ENCODE peak calls at places on chromosomes 2 and 18, in seven cellular contexts. One of them, this sample, is unnamed.
A peak's percentile ranks its signal among the peaks of the same experiment; 100 is the strongest.

GRCh38 chr2:181790716-181791649 is 100.5 kb upstream of the ITPRID2 start:
- DNase-seq in RWPE1: peak; percentile 93
- DNase-seq in WTC11: no peak
- DNase-seq in adrenal gland: no peak
- DNase-seq in AG09319: peak; percentile 47
- DNase-seq in heart right ventricle: no peak
- DNase-seq in right atrium auricular region: no peak
- DNase-seq in this sample: no peak

GRCh38 chr2:101768480-101769077 is 71.1 kb downstream of the MAP4K4 start:
- DNase-seq in right atrium auricular region: no peak
- DNase-seq in WTC11: no peak
- DNase-seq in adrenal gland: no peak
- DNase-seq in AG09319: no peak
- DNase-seq in heart right ventricle: no peak
- DNase-seq in RWPE1: no peak
- DNase-seq in this sample: no peak

GRCh38 chr2:231113489-231113888 is 11.4 kb downstream of the HTR2B start:
- DNase-seq in adrenal gland: no peak
- DNase-seq in AG09319: no peak
- DNase-seq in WTC11: no peak
- DNase-seq in right atrium auricular region: no peak
- DNase-seq in heart right ventricle: no peak
- DNase-seq in RWPE1: no peak
- DNase-seq in this sample: no peak

GRCh38 chr18:45839415-45840395 is 14.2 kb downstream of the SIGLEC15 start:
- DNase-seq in right atrium auricular region: no peak
- DNase-seq in AG09319: no peak
- DNase-seq in WTC11: peak; percentile 56
- DNase-seq in RWPE1: no peak
- DNase-seq in heart right ventricle: no peak
- DNase-seq in adrenal gland: peak; percentile 74
- DNase-seq in this sample: no peak

GRCh38 chr2:55230551-55230950 is 1.5 kb downstream of the CLHC1 start:
- DNase-seq in AG09319: no peak
- DNase-seq in RWPE1: no peak
- DNase-seq in right atrium auricular region: no peak
- DNase-seq in heart right ventricle: no peak
- DNase-seq in WTC11: no peak
- DNase-seq in adrenal gland: no peak
- DNase-seq in this sample: no peak

GRCh38 chr2:161594445-161594844 is 29.8 kb upstream of the SLC4A10 start:
- DNase-seq in right atrium auricular region: no peak
- DNase-seq in adrenal gland: no peak
- DNase-seq in AG09319: no peak
- DNase-seq in WTC11: no peak
- DNase-seq in RWPE1: no peak
- DNase-seq in heart right ventricle: no peak
- DNase-seq in this sample: no peak

GRCh38 chr18:80253871-80254492 is 6.7 kb upstream of the PARD6G start:
- DNase-seq in adrenal gland: no peak
- DNase-seq in WTC11: peak; percentile 24
- DNase-seq in right atrium auricular region: peak; percentile 30
- DNase-seq in RWPE1: peak; percentile 11
- DNase-seq in heart right ventricle: no peak
- DNase-seq in AG09319: no peak
- DNase-seq in this sample: no peak

GRCh38 chr2:217555075-217555876 is 447.5 kb downstream of the TNS1 start:
- DNase-seq in AG09319: no peak
- DNase-seq in RWPE1: no peak
- DNase-seq in heart right ventricle: no peak
- DNase-seq in adrenal gland: peak; percentile 82
- DNase-seq in right atrium auricular region: no peak
- DNase-seq in WTC11: peak; percentile 22
- DNase-seq in this sample: no peak

GRCh38 chr2:70790079-70790963 is at the start of gene FIGLA:
- DNase-seq in right atrium auricular region: no peak
- DNase-seq in heart right ventricle: no peak
- DNase-seq in RWPE1: no peak
- DNase-seq in WTC11: peak; percentile 64
- DNase-seq in AG09319: no peak
- DNase-seq in adrenal gland: no peak
- DNase-seq in this sample: peak; percentile 20

GRCh38 chr2:71827146-71827874 is 320.4 kb downstream of the CYP26B1 start:
- DNase-seq in heart right ventricle: no peak
- DNase-seq in adrenal gland: no peak
- DNase-seq in right atrium auricular region: peak; percentile 42
- DNase-seq in RWPE1: no peak
- DNase-seq in AG09319: no peak
- DNase-seq in WTC11: no peak
- DNase-seq in this sample: no peak

GRCh38 chr2:157447031-157447430 is 3.1 kb upstream of the CYTIP start:
- DNase-seq in right atrium auricular region: no peak
- DNase-seq in adrenal gland: no peak
- DNase-seq in RWPE1: no peak
- DNase-seq in WTC11: no peak
- DNase-seq in AG09319: no peak
- DNase-seq in heart right ventricle: no peak
- DNase-seq in this sample: no peak

GRCh38 chr2:71101656-71102055 is 28.4 kb downstream of the MCEE start:
- DNase-seq in RWPE1: peak; percentile 54
- DNase-seq in adrenal gland: no peak
- DNase-seq in right atrium auricular region: no peak
- DNase-seq in heart right ventricle: no peak
- DNase-seq in AG09319: peak; percentile 12
- DNase-seq in WTC11: no peak
- DNase-seq in this sample: no peak

GRCh38 chr2:25851740-25852503 is 26.4 kb downstream of the ASXL2 start:
- DNase-seq in right atrium auricular region: no peak
- DNase-seq in adrenal gland: no peak
- DNase-seq in AG09319: peak; percentile 56
- DNase-seq in WTC11: no peak
- DNase-seq in heart right ventricle: peak; percentile 34
- DNase-seq in RWPE1: peak; percentile 59
- DNase-seq in this sample: no peak

GRCh38 chr18:38698108-38698507 is 1132.5 kb upstream of the CELF4 start:
- DNase-seq in RWPE1: no peak
- DNase-seq in AG09319: no peak
- DNase-seq in right atrium auricular region: no peak
- DNase-seq in WTC11: peak; percentile 19
- DNase-seq in heart right ventricle: no peak
- DNase-seq in adrenal gland: no peak
- DNase-seq in this sample: no peak

DNA sequence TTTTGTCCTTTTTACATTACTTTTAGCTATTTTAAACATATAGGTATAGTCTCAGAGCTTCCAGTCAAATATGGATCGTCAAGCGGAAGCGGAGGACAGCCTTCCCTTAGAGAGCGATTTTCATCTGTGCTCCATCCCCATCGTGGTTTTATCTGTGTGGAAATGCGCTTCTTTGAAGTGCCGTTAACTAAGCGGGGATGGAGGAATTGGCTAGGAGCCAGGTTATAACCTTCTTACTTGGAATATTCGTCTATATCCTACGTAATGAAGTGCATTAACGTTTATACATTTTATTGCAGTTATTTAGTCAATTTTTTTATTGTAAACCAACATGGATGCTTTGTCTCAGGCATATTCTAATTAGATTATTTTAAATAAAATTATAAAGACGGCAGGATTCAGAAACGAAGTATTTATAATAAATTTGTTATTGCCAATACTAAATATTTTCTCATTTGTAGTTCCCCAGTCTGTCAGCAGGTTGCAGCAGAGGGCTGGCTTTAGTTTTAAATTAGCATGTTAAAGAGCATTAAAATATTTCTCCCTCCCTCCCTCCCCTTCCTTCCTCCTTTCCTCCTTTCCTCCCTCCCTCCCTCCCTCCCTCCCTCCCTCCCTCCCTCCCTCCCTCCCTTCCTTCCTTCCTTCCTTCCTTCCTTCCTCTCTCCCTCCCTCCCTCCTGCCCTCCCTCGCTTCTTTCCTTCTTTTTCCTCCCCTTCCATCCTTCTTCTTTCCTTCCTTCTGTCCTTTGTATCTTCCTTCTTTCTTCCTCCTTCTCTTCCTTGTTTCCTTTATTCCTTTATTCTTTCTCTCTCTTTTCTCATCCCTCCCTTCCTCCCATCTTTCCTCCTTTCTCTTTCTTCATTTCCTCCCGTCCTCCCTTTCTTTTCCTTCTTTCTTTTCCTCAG is 80.6 kb upstream of the DOCK10 start:
- DNase-seq in RWPE1: peak; percentile 25
- DNase-seq in adrenal gland: peak; percentile 59
- DNase-seq in AG09319: no peak
- DNase-seq in WTC11: peak; percentile 15
- DNase-seq in right atrium auricular region: no peak
- DNase-seq in heart right ventricle: no peak
- DNase-seq in this sample: peak; percentile 29
- TF ChIP-seq CTCF in RWPE1: peak; percentile 27
- TF ChIP-seq CTCF in adrenal gland: peak; percentile 41
- TF ChIP-seq CTCF in AG09319: peak; percentile 60
- TF ChIP-seq CTCF in WTC11: peak; percentile 32
- TF ChIP-seq CTCF in right atrium auricular region: no peak
- TF ChIP-seq CTCF in heart right ventricle: peak; percentile 44
- TF ChIP-seq CTCF in this sample: peak; percentile 77

GRCh38 chr2:188966728-188967127 is 7.4 kb upstream of the COL3A1 start:
- DNase-seq in heart right ventricle: no peak
- DNase-seq in AG09319: no peak
- DNase-seq in right atrium auricular region: no peak
- DNase-seq in adrenal gland: no peak
- DNase-seq in RWPE1: no peak
- DNase-seq in WTC11: no peak
- DNase-seq in this sample: no peak

GRCh38 chr2:188965554-188965953 is 8.6 kb upstream of the COL3A1 start:
- DNase-seq in adrenal gland: no peak
- DNase-seq in heart right ventricle: no peak
- DNase-seq in AG09319: no peak
- DNase-seq in right atrium auricular region: no peak
- DNase-seq in WTC11: no peak
- DNase-seq in RWPE1: no peak
- DNase-seq in this sample: no peak

GRCh38 chr2:188966079-188966571 is 8.0 kb upstream of the COL3A1 start:
- DNase-seq in RWPE1: no peak
- DNase-seq in right atrium auricular region: no peak
- DNase-seq in heart right ventricle: no peak
- DNase-seq in AG09319: no peak
- DNase-seq in adrenal gland: no peak
- DNase-seq in WTC11: no peak
- DNase-seq in this sample: no peak

GRCh38 chr2:188965147-188965546 is 9.0 kb upstream of the COL3A1 start:
- DNase-seq in RWPE1: no peak
- DNase-seq in right atrium auricular region: no peak
- DNase-seq in adrenal gland: no peak
- DNase-seq in AG09319: no peak
- DNase-seq in heart right ventricle: no peak
- DNase-seq in WTC11: no peak
- DNase-seq in this sample: no peak

DNA sequence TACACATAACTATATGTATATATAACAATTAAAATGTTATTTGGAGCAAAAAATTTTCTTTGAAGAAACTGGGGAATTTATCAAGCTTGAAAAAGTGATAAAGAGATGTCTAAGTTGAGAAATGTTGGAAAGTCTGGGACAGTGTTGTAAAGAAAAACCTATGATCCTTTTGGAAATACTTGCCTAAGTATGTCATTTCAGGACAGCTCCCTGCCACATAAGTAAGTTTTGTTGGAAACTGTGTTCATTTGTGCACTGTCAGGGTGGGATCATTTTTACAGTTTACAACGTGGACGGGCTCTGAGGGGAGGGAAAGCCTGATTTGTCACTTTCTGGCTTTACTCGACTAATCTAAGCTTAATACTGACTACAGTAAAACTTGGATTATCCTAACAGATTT is 10.4 kb upstream of the COL3A1 start:
- DNase-seq in RWPE1: no peak
- DNase-seq in adrenal gland: no peak
- DNase-seq in right atrium auricular region: no peak
- DNase-seq in WTC11: no peak
- DNase-seq in AG09319: no peak
- DNase-seq in heart right ventricle: no peak
- DNase-seq in this sample: no peak
- TF ChIP-seq CTCF in RWPE1: no peak
- TF ChIP-seq CTCF in adrenal gland: no peak
- TF ChIP-seq CTCF in right atrium auricular region: no peak
- TF ChIP-seq CTCF in WTC11: no peak
- TF ChIP-seq CTCF in AG09319: no peak
- TF ChIP-seq CTCF in heart right ventricle: no peak
- TF ChIP-seq CTCF in this sample: no peak

GRCh38 chr2:169259402-169259801 is 102.9 kb downstream of the LRP2 start:
- DNase-seq in RWPE1: no peak
- DNase-seq in adrenal gland: no peak
- DNase-seq in WTC11: no peak
- DNase-seq in AG09319: no peak
- DNase-seq in right atrium auricular region: no peak
- DNase-seq in heart right ventricle: no peak
- DNase-seq in this sample: no peak

GRCh38 chr2:169265581-169265980 is 96.8 kb downstream of the LRP2 start:
- DNase-seq in right atrium auricular region: no peak
- DNase-seq in RWPE1: no peak
- DNase-seq in AG09319: no peak
- DNase-seq in heart right ventricle: no peak
- DNase-seq in adrenal gland: no peak
- DNase-seq in WTC11: no peak
- DNase-seq in this sample: no peak

GRCh38 chr2:169258045-169258601 is 104.2 kb downstream of the LRP2 start:
- DNase-seq in adrenal gland: no peak
- DNase-seq in heart right ventricle: no peak
- DNase-seq in AG09319: no peak
- DNase-seq in RWPE1: no peak
- DNase-seq in WTC11: no peak
- DNase-seq in right atrium auricular region: no peak
- DNase-seq in this sample: no peak

GRCh38 chr2:169260846-169261245 is 101.5 kb downstream of the LRP2 start:
- DNase-seq in AG09319: no peak
- DNase-seq in adrenal gland: no peak
- DNase-seq in RWPE1: no peak
- DNase-seq in right atrium auricular region: no peak
- DNase-seq in WTC11: no peak
- DNase-seq in heart right ventricle: no peak
- DNase-seq in this sample: no peak

GRCh38 chr2:169260246-169260645 is 102.1 kb downstream of the LRP2 start:
- DNase-seq in heart right ventricle: no peak
- DNase-seq in right atrium auricular region: no peak
- DNase-seq in AG09319: no peak
- DNase-seq in WTC11: peak; percentile 29
- DNase-seq in adrenal gland: no peak
- DNase-seq in RWPE1: no peak
- DNase-seq in this sample: no peak
- TF ChIP-seq CTCF in heart right ventricle: no peak
- TF ChIP-seq CTCF in right atrium auricular region: no peak
- TF ChIP-seq CTCF in AG09319: no peak
- TF ChIP-seq CTCF in WTC11: peak; percentile 42
- TF ChIP-seq CTCF in adrenal gland: no peak
- TF ChIP-seq CTCF in RWPE1: no peak
- TF ChIP-seq CTCF in this sample: peak; percentile 14

DNA sequence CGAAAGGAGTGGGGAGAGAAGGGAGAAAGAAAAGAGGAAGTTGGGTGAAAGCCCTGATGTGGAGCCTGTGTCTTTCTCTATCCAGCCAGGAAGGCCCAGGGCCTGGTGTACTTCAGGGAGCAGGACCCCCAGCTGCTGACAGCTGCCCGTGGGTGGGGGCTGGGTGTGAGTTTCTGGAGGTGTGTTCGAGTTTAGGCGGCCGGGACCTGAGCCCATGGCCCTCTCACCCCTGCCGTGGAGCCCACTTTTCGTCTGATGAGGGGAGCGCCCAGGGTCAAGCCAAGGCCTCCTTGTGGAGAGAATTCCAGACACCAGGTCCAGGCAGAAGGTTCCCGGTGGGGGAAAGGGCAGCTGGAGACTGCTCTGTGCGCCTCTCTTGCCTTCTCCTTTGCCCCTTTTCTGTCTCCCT is 2.2 kb downstream of the SIX3 start:
- DNase-seq in right atrium auricular region: no peak
- DNase-seq in RWPE1: no peak
- DNase-seq in heart right ventricle: no peak
- DNase-seq in AG09319: no peak
- DNase-seq in WTC11: peak; percentile 32
- DNase-seq in adrenal gland: no peak
- DNase-seq in this sample: no peak
- TF ChIP-seq CTCF in right atrium auricular region: no peak
- TF ChIP-seq CTCF in RWPE1: no peak
- TF ChIP-seq CTCF in heart right ventricle: no peak
- TF ChIP-seq CTCF in AG09319: no peak
- TF ChIP-seq CTCF in WTC11: no peak
- TF ChIP-seq CTCF in adrenal gland: no peak
- TF ChIP-seq CTCF in this sample: no peak